ENCODE peak calls at places on chromosomes 16 and 17, in four cellular contexts. H, Y, E and L are unnamed samples.

GRCh38 chr17:42002175-42002791 is 15.0 kb downstream of the DNAJC7 start:
- DNase-seq in H (no peak), Y (no peak), E (no peak), L (no peak)

GRCh38 chr16:4323845-4324478 is 8.1 kb downstream of the GLIS2 start:
- DNase-seq in E (peak; percentile 42), H (no peak), Y (peak; percentile 77), L (peak; percentile 36)

GRCh38 chr17:34990921-34991365 is 10.6 kb downstream of the LIG3 start:
- DNase-seq in Y (no peak), H (no peak), E (peak; percentile 60), L (no peak)

GRCh38 chr17:34651267-34651955 is 72.0 kb downstream of the TMEM132E start:
- DNase-seq in Y (no peak), E (no peak), H (no peak), L (no peak)

GRCh38 chr16:11677959-11678881 is 10.0 kb downstream of the SNN start:
- DNase-seq in E (no peak), Y (no peak), H (no peak), L (no peak)

GRCh38 chr16:15874745-15875314 is 13.6 kb downstream of the CEP20 start:
- DNase-seq in Y (peak; percentile 59), E (peak; percentile 80), H (peak; percentile 31), L (peak; percentile 61)

GRCh38 chr16:72285728-72286127 is 113.8 kb upstream of the PMFBP1 start:
- DNase-seq in Y (no peak), H (no peak), E (peak; percentile 11), L (no peak)

GRCh38 chr17:27861979-27862378 is 31.2 kb downstream of the LYRM9 start:
- DNase-seq in H (no peak), Y (no peak), E (no peak), L (peak; percentile 89)

GRCh38 chr17:1379930-1380313 is 20.1 kb downstream of the YWHAE start:
- DNase-seq in E (no peak), H (no peak), Y (no peak), L (no peak)

GRCh38 chr16:10964039-10964890 is 19.9 kb downstream of the CLEC16A start:
- DNase-seq in H (peak; percentile 79), Y (peak; percentile 89), E (peak; percentile 86), L (peak; percentile 63)

GRCh38 chr17:71548540-71549190 is 572.2 kb upstream of the SOX9 start:
- DNase-seq in E (peak; percentile 11), Y (no peak), H (no peak), L (no peak)

GRCh38 chr16:85004587-85005205 is 6.6 kb downstream of the ZDHHC7 start:
- DNase-seq in H (no peak), Y (no peak), E (peak; percentile 95), L (peak; percentile 69)

GRCh38 chr16:70682239-70683145 is 3.4 kb downstream of the MTSS2 start:
- DNase-seq in H (no peak), E (no peak), Y (no peak), L (peak; percentile 70)

GRCh38 chr16:70683146-70683944 is 2.5 kb downstream of the MTSS2 start:
- DNase-seq in Y (no peak), H (no peak), E (no peak), L (no peak)

GRCh38 chr16:70685938-70686375 is at the start of gene MTSS2:
- DNase-seq in Y (peak; percentile 83), E (peak; percentile 85), H (peak; percentile 84), L (peak; percentile 88)

GRCh38 chr16:70685061-70685937 is 554 bp downstream of the MTSS2 start:
- DNase-seq in E (no peak), H (no peak), Y (no peak), L (no peak)

GRCh38 chr16:70684146-70685060 is 1.4 kb downstream of the MTSS2 start:
- DNase-seq in E (no peak), H (no peak), Y (no peak), L (no peak)
- H3K4me3 ChIP-seq in E (peak overlapping the region; percentile 90), H (peak overlapping the region; percentile 92), Y (peak overlapping the region; percentile 67), L (peak overlapping the region; percentile 68)

GRCh38 chr16:68490358-68490757 is 42.0 kb upstream of the SMPD3 start:
- DNase-seq in H (no peak), E (no peak), Y (no peak), L (no peak)
- H2BK120ac ChIP-seq in H (no peak overlapping the region), E (no peak overlapping the region), Y (no peak overlapping the region), L (no peak overlapping the region)

DNA sequence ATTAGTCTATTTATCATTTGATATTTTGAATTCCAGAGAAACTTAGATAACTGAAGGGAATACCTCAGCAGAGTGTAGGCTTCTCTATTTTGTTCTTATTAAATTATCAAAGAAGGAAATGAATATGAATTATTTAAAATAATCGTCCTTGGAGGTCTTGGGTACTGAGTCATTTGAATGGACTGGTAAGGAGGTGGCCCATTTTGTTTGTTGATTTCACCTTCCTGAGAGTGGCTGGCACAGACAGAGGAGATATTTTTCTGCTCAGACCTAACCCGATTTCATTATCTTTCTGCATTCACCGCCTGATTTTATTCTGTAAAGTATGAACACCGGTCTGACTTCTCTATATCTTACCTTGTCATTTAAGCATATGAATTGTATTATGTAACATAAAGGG is 88.0 kb downstream of the USP22 start:
- DNase-seq in H (no peak), E (no peak), Y (no peak), L (no peak)
- H3K9ac ChIP-seq in H (no peak overlapping the region), E (no peak overlapping the region), Y (no peak overlapping the region), L (no peak overlapping the region)

GRCh38 chr17:39629494-39629880 is 2.7 kb downstream of the PPP1R1B start:
- DNase-seq in H (no peak), Y (no peak), E (no peak), L (no peak)

GRCh38 chr17:39628655-39629493 is 2.1 kb downstream of the PPP1R1B start:
- DNase-seq in E (no peak), H (no peak), Y (no peak), L (no peak)

GRCh38 chr17:39626671-39627169 is at the start of gene PPP1R1B:
- DNase-seq in E (no peak), Y (peak; percentile 75), H (no peak), L (no peak)

GRCh38 chr17:39627170-39627716 is 491 bp downstream of the PPP1R1B start:
- DNase-seq in Y (no peak), H (no peak), E (no peak), L (no peak)

GRCh38 chr17:39627717-39628516 is 1.2 kb downstream of the PPP1R1B start:
- DNase-seq in H (no peak), E (no peak), Y (no peak), L (no peak)
- H3K4me3 ChIP-seq in H (no peak overlapping the region), E (no peak overlapping the region), Y (peak overlapping the region; percentile 64), L (no peak overlapping the region)

GRCh38 chr16:9546438-9546786 is 455.0 kb downstream of the HAPSTR1 start:
- DNase-seq in E (no peak), Y (no peak), H (no peak), L (peak; percentile 71)
- H2BK120ac ChIP-seq in E (no peak overlapping the region), Y (no peak overlapping the region), H (no peak overlapping the region), L (no peak overlapping the region)